ENCODE peak calls at places on chromosomes 3 and 15, in seven cellular contexts. N, P, H, X, I, J and Q are unnamed samples.

GRCh38 chr15:41233367-41233771 is 2.3 kb downstream of the CHP1 start:
- DNase-seq in N (no peak), P (peak), H (no peak), X (no peak), I (no peak), J (no peak), Q (peak)

GRCh38 chr15:62606376-62607164 is 436.0 kb upstream of the TPM1 start:
- DNase-seq in N (no peak), P (no peak), H (no peak), X (no peak), I (peak), J (no peak), Q (no peak)

GRCh38 chr15:26394801-26395200 is 378.1 kb downstream of the GABRB3 start:
- DNase-seq in N (no peak), P (no peak), H (no peak), X (no peak), I (no peak), J (no peak), Q (no peak)

GRCh38 chr3:141605883-141606282 is 119.1 kb downstream of the RASA2 start:
- DNase-seq in N (no peak), P (no peak), H (no peak), X (no peak), I (no peak), J (no peak), Q (no peak)

GRCh38 chr15:83250766-83251165 is 33.7 kb downstream of the BNC1 start:
- DNase-seq in N (no peak), P (no peak), H (no peak), X (no peak), I (no peak), J (no peak), Q (no peak)

GRCh38 chr15:67047149-67047661 is 18.2 kb upstream of the SMAD3 start:
- DNase-seq in N (no peak), P (no peak), H (no peak), X (no peak), I (no peak), J (no peak), Q (no peak)

GRCh38 chr15:29859981-29860745 is 37.9 kb upstream of the TJP1 start:
- DNase-seq in N (no peak), P (no peak), H (no peak), X (no peak), I (no peak), J (no peak), Q (no peak)

GRCh38 chr3:10378742-10379141 is 57.8 kb upstream of the SEC13 start:
- DNase-seq in N (no peak), P (no peak), H (no peak), X (no peak), I (no peak), J (no peak), Q (no peak)

GRCh38 chr15:98954411-98954810 is 53.2 kb downstream of the PGPEP1L start:
- DNase-seq in N (no peak), P (peak), H (no peak), X (no peak), I (no peak), J (no peak), Q (no peak)

GRCh38 chr15:87267798-87268197 is 988.7 kb downstream of the NTRK3 start:
- DNase-seq in N (no peak), P (no peak), H (no peak), X (no peak), I (no peak), J (no peak), Q (no peak)

GRCh38 chr15:87977907-87978306 is 278.6 kb downstream of the NTRK3 start:
- DNase-seq in N (no peak), P (no peak), H (no peak), X (no peak), I (no peak), J (no peak), Q (no peak)

GRCh38 chr15:91408476-91409076 is 308.5 kb downstream of the SV2B start:
- DNase-seq in N (no peak), P (no peak), H (no peak), X (no peak), I (peak), J (no peak), Q (no peak)

GRCh38 chr3:171614318-171614967 is 154.2 kb upstream of the TNIK start:
- DNase-seq in N (no peak), P (no peak), H (peak), X (no peak), I (peak), J (no peak), Q (peak)

GRCh38 chr3:159765860-159766294 is 222.8 kb upstream of the IL12A start:
- DNase-seq in N (no peak), P (no peak), H (no peak), X (no peak), I (no peak), J (no peak), Q (no peak)

GRCh38 chr15:74314897-74315438 is 52.5 kb downstream of the CYP11A1 start:
- DNase-seq in N (no peak), P (no peak), H (no peak), X (no peak), I (no peak), J (no peak), Q (no peak)

GRCh38 chr3:148360046-148360445 is 337.7 kb upstream of the AGTR1 start:
- DNase-seq in N (no peak), P (no peak), H (no peak), X (no peak), I (no peak), J (no peak), Q (no peak)